ENCODE peak calls at places on chromosomes 2 and 18, in ten cellular contexts. One of them, this sample, is unnamed.

GRCh38 chr2:161426788-161427412 is 10.8 kb downstream of the TBR1 start:
- DNase-seq in fibroblast of pulmonary artery: peak
- DNase-seq in dorsolateral prefrontal cortex: no peak
- DNase-seq in lower lobe of right lung: no peak
- DNase-seq in pancreas: no peak
- DNase-seq in mammary epithelial cell: peak
- DNase-seq in heart left ventricle: no peak
- DNase-seq in PC-3: no peak
- DNase-seq in fibroblast of mammary gland: peak
- DNase-seq in B cell: no peak
- DNase-seq in this sample: no peak

GRCh38 chr2:584863-585823 is 92.1 kb downstream of the TMEM18 start:
- DNase-seq in fibroblast of pulmonary artery: no peak
- DNase-seq in dorsolateral prefrontal cortex: no peak
- DNase-seq in lower lobe of right lung: no peak
- DNase-seq in pancreas: no peak
- DNase-seq in mammary epithelial cell: no peak
- DNase-seq in heart left ventricle: no peak
- DNase-seq in PC-3: peak
- DNase-seq in fibroblast of mammary gland: no peak
- DNase-seq in B cell: peak
- DNase-seq in this sample: peak

GRCh38 chr2:240021488-240022104 is 3.5 kb downstream of the NDUFA10 start:
- DNase-seq in fibroblast of pulmonary artery: peak
- DNase-seq in dorsolateral prefrontal cortex: peak
- DNase-seq in lower lobe of right lung: peak
- DNase-seq in pancreas: peak
- DNase-seq in mammary epithelial cell: peak
- DNase-seq in heart left ventricle: peak
- DNase-seq in PC-3: peak
- DNase-seq in fibroblast of mammary gland: peak
- DNase-seq in B cell: peak
- DNase-seq in this sample: peak

GRCh38 chr18:50737127-50737526 is 82.7 kb downstream of the MRO start:
- DNase-seq in fibroblast of pulmonary artery: no peak
- DNase-seq in dorsolateral prefrontal cortex: no peak
- DNase-seq in lower lobe of right lung: no peak
- DNase-seq in pancreas: no peak
- DNase-seq in mammary epithelial cell: no peak
- DNase-seq in heart left ventricle: no peak
- DNase-seq in PC-3: no peak
- DNase-seq in fibroblast of mammary gland: no peak
- DNase-seq in B cell: no peak
- DNase-seq in this sample: no peak

GRCh38 chr2:194495046-194495445 is 1162.0 kb upstream of the SLC39A10 start:
- DNase-seq in fibroblast of pulmonary artery: peak
- DNase-seq in dorsolateral prefrontal cortex: no peak
- DNase-seq in lower lobe of right lung: no peak
- DNase-seq in pancreas: no peak
- DNase-seq in mammary epithelial cell: no peak
- DNase-seq in heart left ventricle: no peak
- DNase-seq in PC-3: peak
- DNase-seq in fibroblast of mammary gland: peak
- DNase-seq in B cell: no peak
- DNase-seq in this sample: no peak

GRCh38 chr2:240614391-240614790 is 10.9 kb upstream of the GPR35 start:
- DNase-seq in fibroblast of pulmonary artery: no peak
- DNase-seq in dorsolateral prefrontal cortex: peak
- DNase-seq in lower lobe of right lung: no peak
- DNase-seq in pancreas: no peak
- DNase-seq in mammary epithelial cell: no peak
- DNase-seq in heart left ventricle: peak
- DNase-seq in PC-3: no peak
- DNase-seq in fibroblast of mammary gland: no peak
- DNase-seq in B cell: no peak
- DNase-seq in this sample: no peak

GRCh38 chr2:230414302-230414701 is 1.7 kb upstream of the SP100 start:
- DNase-seq in fibroblast of pulmonary artery: no peak
- DNase-seq in dorsolateral prefrontal cortex: no peak
- DNase-seq in lower lobe of right lung: no peak
- DNase-seq in pancreas: no peak
- DNase-seq in mammary epithelial cell: peak
- DNase-seq in heart left ventricle: no peak
- DNase-seq in PC-3: no peak
- DNase-seq in fibroblast of mammary gland: no peak
- DNase-seq in B cell: no peak
- DNase-seq in this sample: no peak

GRCh38 chr18:9613550-9614400 is 584 bp downstream of the PPP4R1 start:
- DNase-seq in fibroblast of pulmonary artery: peak
- DNase-seq in dorsolateral prefrontal cortex: peak
- DNase-seq in lower lobe of right lung: peak
- DNase-seq in pancreas: peak
- DNase-seq in mammary epithelial cell: peak
- DNase-seq in heart left ventricle: peak
- DNase-seq in PC-3: peak
- DNase-seq in fibroblast of mammary gland: no peak
- DNase-seq in B cell: peak
- DNase-seq in this sample: peak

GRCh38 chr2:207469953-207470699 is 59.6 kb upstream of the CREB1 start:
- DNase-seq in fibroblast of pulmonary artery: no peak
- DNase-seq in dorsolateral prefrontal cortex: no peak
- DNase-seq in lower lobe of right lung: no peak
- DNase-seq in pancreas: no peak
- DNase-seq in mammary epithelial cell: no peak
- DNase-seq in heart left ventricle: no peak
- DNase-seq in PC-3: no peak
- DNase-seq in fibroblast of mammary gland: no peak
- DNase-seq in B cell: no peak
- DNase-seq in this sample: no peak

GRCh38 chr2:127324635-127325034 is 30.7 kb upstream of the ERCC3 start:
- DNase-seq in fibroblast of pulmonary artery: peak
- DNase-seq in dorsolateral prefrontal cortex: no peak
- DNase-seq in lower lobe of right lung: no peak
- DNase-seq in pancreas: no peak
- DNase-seq in mammary epithelial cell: peak
- DNase-seq in heart left ventricle: no peak
- DNase-seq in PC-3: peak
- DNase-seq in fibroblast of mammary gland: peak
- DNase-seq in B cell: no peak
- DNase-seq in this sample: no peak

GRCh38 chr18:12376034-12376717 is 851 bp downstream of the AFG3L2 start:
- DNase-seq in fibroblast of pulmonary artery: peak
- DNase-seq in dorsolateral prefrontal cortex: no peak
- DNase-seq in lower lobe of right lung: peak
- DNase-seq in pancreas: peak
- DNase-seq in mammary epithelial cell: peak
- DNase-seq in heart left ventricle: peak
- DNase-seq in PC-3: peak
- DNase-seq in fibroblast of mammary gland: peak
- DNase-seq in B cell: no peak
- DNase-seq in this sample: peak

GRCh38 chr2:20674974-20675679 is 8.2 kb downstream of the GDF7 start:
- DNase-seq in fibroblast of pulmonary artery: peak
- DNase-seq in dorsolateral prefrontal cortex: no peak
- DNase-seq in lower lobe of right lung: no peak
- DNase-seq in pancreas: no peak
- DNase-seq in mammary epithelial cell: no peak
- DNase-seq in heart left ventricle: peak
- DNase-seq in PC-3: peak
- DNase-seq in fibroblast of mammary gland: peak
- DNase-seq in B cell: no peak
- DNase-seq in this sample: no peak

GRCh38 chr2:240780023-240780831 is 39.8 kb downstream of the KIF1A start:
- DNase-seq in fibroblast of pulmonary artery: peak
- DNase-seq in dorsolateral prefrontal cortex: no peak
- DNase-seq in lower lobe of right lung: no peak
- DNase-seq in pancreas: no peak
- DNase-seq in mammary epithelial cell: no peak
- DNase-seq in heart left ventricle: no peak
- DNase-seq in PC-3: no peak
- DNase-seq in fibroblast of mammary gland: no peak
- DNase-seq in B cell: no peak
- DNase-seq in this sample: no peak

DNA sequence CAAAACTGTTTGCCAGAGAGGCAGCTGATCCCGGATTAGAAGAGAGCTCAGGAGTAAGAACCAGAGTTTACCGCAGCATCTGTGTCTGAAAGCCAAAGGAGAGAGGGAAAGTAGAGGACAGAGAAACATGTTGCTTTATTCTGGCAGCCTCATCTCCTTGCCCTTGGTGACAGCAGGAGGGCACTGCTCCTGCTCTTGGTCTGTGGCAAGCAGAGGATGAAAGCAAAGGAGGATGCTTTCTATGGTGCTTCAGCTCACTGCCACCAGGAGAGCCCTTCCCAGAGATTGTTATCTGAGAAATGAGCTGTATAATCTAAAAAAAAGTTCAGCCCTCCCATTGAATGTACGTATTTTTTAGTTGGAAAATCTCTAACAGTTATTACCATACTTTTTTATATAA is 7.7 kb downstream of the SLC1A4 start:
- DNase-seq in fibroblast of pulmonary artery: no peak
- DNase-seq in dorsolateral prefrontal cortex: no peak
- DNase-seq in lower lobe of right lung: no peak
- DNase-seq in pancreas: no peak
- DNase-seq in mammary epithelial cell: no peak
- DNase-seq in heart left ventricle: no peak
- DNase-seq in PC-3: no peak
- DNase-seq in fibroblast of mammary gland: no peak
- DNase-seq in B cell: no peak
- DNase-seq in this sample: no peak
- TF ChIP-seq CTCF in fibroblast of pulmonary artery: no peak
- TF ChIP-seq CTCF in dorsolateral prefrontal cortex: no peak
- TF ChIP-seq CTCF in lower lobe of right lung: no peak
- TF ChIP-seq CTCF in pancreas: no peak
- TF ChIP-seq CTCF in mammary epithelial cell: no peak
- TF ChIP-seq CTCF in heart left ventricle: no peak
- TF ChIP-seq CTCF in PC-3: no peak
- TF ChIP-seq CTCF in fibroblast of mammary gland: peak
- TF ChIP-seq CTCF in B cell: no peak
- TF ChIP-seq CTCF in this sample: no peak

DNA sequence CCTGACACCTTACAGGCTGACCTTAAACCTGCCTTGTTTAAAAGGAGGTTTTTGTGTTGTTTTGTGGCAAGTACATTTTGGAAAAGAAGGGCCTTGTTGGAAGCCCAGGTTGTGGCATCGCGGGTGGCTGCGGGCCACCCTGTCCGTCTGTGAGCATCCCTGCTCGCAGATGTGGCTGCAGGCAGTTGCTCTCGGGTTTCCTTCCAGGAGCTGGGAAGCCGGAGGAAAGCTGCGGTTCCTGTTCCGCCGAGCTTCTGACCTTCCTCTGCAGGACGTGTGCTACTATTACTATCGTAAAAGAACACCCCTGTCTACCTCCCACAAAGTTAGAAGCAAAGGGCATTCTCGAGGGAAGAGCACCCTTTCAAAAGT is 759 bp downstream of the MFF start:
- DNase-seq in fibroblast of pulmonary artery: peak
- DNase-seq in dorsolateral prefrontal cortex: no peak
- DNase-seq in lower lobe of right lung: peak
- DNase-seq in pancreas: no peak
- DNase-seq in mammary epithelial cell: peak
- DNase-seq in heart left ventricle: peak
- DNase-seq in PC-3: peak
- DNase-seq in fibroblast of mammary gland: peak
- DNase-seq in B cell: no peak
- DNase-seq in this sample: no peak
- TF ChIP-seq CTCF in fibroblast of pulmonary artery: no peak
- TF ChIP-seq CTCF in dorsolateral prefrontal cortex: no peak
- TF ChIP-seq CTCF in lower lobe of right lung: no peak
- TF ChIP-seq CTCF in pancreas: no peak
- TF ChIP-seq CTCF in mammary epithelial cell: no peak
- TF ChIP-seq CTCF in heart left ventricle: no peak
- TF ChIP-seq CTCF in PC-3: no peak
- TF ChIP-seq CTCF in fibroblast of mammary gland: no peak
- TF ChIP-seq CTCF in B cell: peak
- TF ChIP-seq CTCF in this sample: no peak

DNA sequence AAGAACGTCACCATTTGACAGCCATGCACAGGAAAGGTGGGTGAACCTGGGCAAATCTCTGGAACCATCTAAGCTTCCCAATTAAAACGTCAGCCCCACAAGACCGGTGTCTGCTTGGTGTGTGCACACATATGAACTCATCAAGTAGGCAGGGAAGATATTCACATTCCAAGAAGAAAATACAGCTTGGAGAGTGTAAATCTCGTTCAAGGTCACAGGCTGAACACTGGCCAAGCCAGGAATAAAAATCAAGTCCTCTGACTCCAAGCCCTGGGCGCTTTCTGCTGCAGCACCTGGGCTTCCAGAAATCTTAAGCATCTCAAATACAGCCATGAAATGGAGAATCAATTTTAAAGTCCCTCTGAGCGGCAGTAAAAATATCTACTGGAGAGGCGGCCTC is 150.9 kb downstream of the TWIST2 start:
- DNase-seq in fibroblast of pulmonary artery: peak
- DNase-seq in dorsolateral prefrontal cortex: no peak
- DNase-seq in lower lobe of right lung: no peak
- DNase-seq in pancreas: no peak
- DNase-seq in mammary epithelial cell: no peak
- DNase-seq in heart left ventricle: no peak
- DNase-seq in PC-3: no peak
- DNase-seq in fibroblast of mammary gland: no peak
- DNase-seq in B cell: no peak
- DNase-seq in this sample: no peak
- TF ChIP-seq CTCF in fibroblast of pulmonary artery: no peak
- TF ChIP-seq CTCF in dorsolateral prefrontal cortex: no peak
- TF ChIP-seq CTCF in lower lobe of right lung: no peak
- TF ChIP-seq CTCF in pancreas: no peak
- TF ChIP-seq CTCF in mammary epithelial cell: no peak
- TF ChIP-seq CTCF in heart left ventricle: no peak
- TF ChIP-seq CTCF in PC-3: no peak
- TF ChIP-seq CTCF in fibroblast of mammary gland: no peak
- TF ChIP-seq CTCF in B cell: no peak
- TF ChIP-seq CTCF in this sample: no peak

DNA sequence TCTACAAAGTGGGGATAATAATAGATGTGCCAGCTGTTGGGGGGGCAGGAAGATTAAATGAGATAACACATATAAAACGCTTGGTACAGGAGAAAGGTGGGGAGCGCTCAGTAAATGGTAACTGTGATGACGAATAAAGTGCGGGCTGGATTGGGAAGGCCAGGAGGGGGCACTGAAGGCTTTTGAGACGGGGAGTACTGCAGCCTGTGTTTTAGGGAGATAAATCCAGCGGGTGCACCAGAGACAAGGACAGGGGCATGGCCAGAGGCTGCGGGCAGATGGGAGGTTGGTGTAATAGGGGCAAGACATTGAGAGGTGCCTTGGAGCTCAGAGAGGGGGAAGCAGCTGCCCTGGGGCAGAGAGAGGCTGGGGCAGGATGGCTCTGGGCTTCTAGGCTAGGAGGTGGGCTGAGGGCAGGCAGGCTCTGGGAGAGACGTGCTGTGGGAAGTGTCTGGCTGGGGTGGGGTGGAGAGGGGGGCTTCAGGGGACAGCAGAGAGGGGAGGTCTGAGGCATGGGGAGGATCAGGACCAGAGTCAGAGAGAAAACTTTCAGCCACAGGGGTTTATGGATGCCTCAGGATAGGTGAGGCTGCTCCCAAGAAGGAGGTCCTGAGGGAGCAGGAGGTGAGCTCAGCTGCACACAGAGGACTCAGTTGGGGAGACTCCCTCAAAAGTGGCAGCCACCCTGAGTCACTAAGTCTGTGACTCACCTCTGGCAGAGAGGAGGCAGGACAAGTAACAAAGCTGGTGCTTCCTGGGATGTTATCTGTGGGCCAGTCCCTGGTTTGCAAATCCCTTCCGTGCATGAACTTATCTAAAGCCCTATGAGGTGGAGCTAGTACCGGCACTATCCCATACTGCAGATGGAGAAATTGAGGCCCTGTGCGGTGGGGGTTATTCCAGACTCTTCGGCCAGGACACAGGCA is 18.9 kb downstream of the TEX44 start:
- DNase-seq in fibroblast of pulmonary artery: peak
- DNase-seq in dorsolateral prefrontal cortex: no peak
- DNase-seq in lower lobe of right lung: no peak
- DNase-seq in pancreas: no peak
- DNase-seq in mammary epithelial cell: peak
- DNase-seq in heart left ventricle: peak
- DNase-seq in PC-3: peak
- DNase-seq in fibroblast of mammary gland: peak
- DNase-seq in B cell: no peak
- DNase-seq in this sample: peak
- TF ChIP-seq CTCF in fibroblast of pulmonary artery: peak
- TF ChIP-seq CTCF in dorsolateral prefrontal cortex: no peak
- TF ChIP-seq CTCF in lower lobe of right lung: no peak
- TF ChIP-seq CTCF in pancreas: no peak
- TF ChIP-seq CTCF in mammary epithelial cell: peak
- TF ChIP-seq CTCF in heart left ventricle: peak
- TF ChIP-seq CTCF in PC-3: peak
- TF ChIP-seq CTCF in fibroblast of mammary gland: peak
- TF ChIP-seq CTCF in B cell: no peak
- TF ChIP-seq CTCF in this sample: no peak